ENCODE peak calls at places on chromosome 13, in four cellular contexts. One of them, this sample, is unnamed.

GRCh38 chr13:51453959-51454703 is 1.3 kb upstream of the INTS6 start:
- DNase-seq in ascending aorta: no peak
- DNase-seq in left ventricle myocardium inferior: peak
- DNase-seq in mesothelial cell of epicardium: no peak
- DNase-seq in this sample: no peak

GRCh38 chr13:75861786-75862185 is 225.7 kb downstream of the LMO7 start:
- DNase-seq in ascending aorta: no peak
- DNase-seq in left ventricle myocardium inferior: no peak
- DNase-seq in mesothelial cell of epicardium: no peak
- DNase-seq in this sample: no peak

GRCh38 chr13:43388282-43389034 is 365.1 kb downstream of the DNAJC15 start:
- DNase-seq in mesothelial cell of epicardium: no peak
- DNase-seq in left ventricle myocardium inferior: no peak
- DNase-seq in ascending aorta: no peak
- DNase-seq in this sample: no peak

GRCh38 chr13:41177616-41178015 is 16.8 kb downstream of the KBTBD7 start:
- DNase-seq in mesothelial cell of epicardium: no peak
- DNase-seq in ascending aorta: no peak
- DNase-seq in left ventricle myocardium inferior: no peak
- DNase-seq in this sample: no peak

GRCh38 chr13:101049166-101049850 is 367.0 kb downstream of the NALCN start:
- DNase-seq in mesothelial cell of epicardium: no peak
- DNase-seq in left ventricle myocardium inferior: no peak
- DNase-seq in ascending aorta: no peak
- DNase-seq in this sample: no peak

GRCh38 chr13:45941261-45941660 is 89.7 kb upstream of the SIAH3 start:
- DNase-seq in mesothelial cell of epicardium: no peak
- DNase-seq in ascending aorta: no peak
- DNase-seq in left ventricle myocardium inferior: no peak
- DNase-seq in this sample: no peak

GRCh38 chr13:37059136-37059847 is at the start of gene SUPT20H:
- DNase-seq in left ventricle myocardium inferior: peak
- DNase-seq in mesothelial cell of epicardium: peak
- DNase-seq in ascending aorta: peak
- DNase-seq in this sample: peak

GRCh38 chr13:73672492-73672891 is 461.7 kb downstream of the KLF12 start:
- DNase-seq in ascending aorta: no peak
- DNase-seq in mesothelial cell of epicardium: no peak
- DNase-seq in left ventricle myocardium inferior: no peak
- DNase-seq in this sample: no peak

GRCh38 chr13:33543089-33543459 is 257.5 kb upstream of the STARD13 start:
- DNase-seq in mesothelial cell of epicardium: no peak
- DNase-seq in ascending aorta: no peak
- DNase-seq in left ventricle myocardium inferior: no peak
- DNase-seq in this sample: no peak

GRCh38 chr13:97976551-97977375 is 23.3 kb downstream of the IPO5 start:
- DNase-seq in mesothelial cell of epicardium: no peak
- DNase-seq in ascending aorta: no peak
- DNase-seq in left ventricle myocardium inferior: no peak
- DNase-seq in this sample: peak

GRCh38 chr13:82675024-82675423 is 1207.2 kb downstream of the SLITRK1 start:
- DNase-seq in mesothelial cell of epicardium: no peak
- DNase-seq in left ventricle myocardium inferior: no peak
- DNase-seq in ascending aorta: no peak
- DNase-seq in this sample: no peak